ENCODE peak calls at places on chromosomes 11 and 22, in four cellular contexts. One of them, this sample, is unnamed.

GRCh38 chr11:62680825-62681240 is 2.0 kb upstream of the UBXN1 start:
- DNase-seq in cardiac fibroblast: peak; percentile 87
- DNase-seq in AG04450: peak; percentile 72
- DNase-seq in MM.1S: peak; percentile 77
- DNase-seq in this sample: peak; percentile 88

GRCh38 chr11:17894929-17895658 is 117.8 kb downstream of the SERGEF start:
- DNase-seq in cardiac fibroblast: no peak
- DNase-seq in AG04450: no peak
- DNase-seq in MM.1S: no peak
- DNase-seq in this sample: peak; percentile 19

GRCh38 chr22:33438273-33438672 is 380.1 kb upstream of the SYN3 start:
- DNase-seq in cardiac fibroblast: peak; percentile 94
- DNase-seq in AG04450: peak; percentile 36
- DNase-seq in MM.1S: no peak
- DNase-seq in this sample: peak; percentile 78

GRCh38 chr22:45155050-45155840 is 8.5 kb upstream of the NUP50 start:
- DNase-seq in cardiac fibroblast: no peak
- DNase-seq in AG04450: no peak
- DNase-seq in MM.1S: no peak
- DNase-seq in this sample: peak; percentile 36

GRCh38 chr11:20357150-20357549 is 6.4 kb upstream of the HTATIP2 start:
- DNase-seq in cardiac fibroblast: no peak
- DNase-seq in AG04450: no peak
- DNase-seq in MM.1S: no peak
- DNase-seq in this sample: no peak

GRCh38 chr11:72012091-72012630 is 13.5 kb downstream of the IL18BP start:
- DNase-seq in cardiac fibroblast: no peak
- DNase-seq in AG04450: no peak
- DNase-seq in MM.1S: no peak
- DNase-seq in this sample: no peak

GRCh38 chr11:44315947-44316387 is 6.0 kb upstream of the ALX4 start:
- DNase-seq in cardiac fibroblast: peak; percentile 41
- DNase-seq in AG04450: no peak
- DNase-seq in MM.1S: no peak
- DNase-seq in this sample: no peak

GRCh38 chr11:86740628-86741488 is 59.5 kb upstream of the PRSS23 start:
- DNase-seq in cardiac fibroblast: peak; percentile 99
- DNase-seq in AG04450: peak; percentile 88
- DNase-seq in MM.1S: no peak
- DNase-seq in this sample: peak; percentile 98

GRCh38 chr11:129813216-129813791 is 2.3 kb upstream of the TMEM45B start:
- DNase-seq in cardiac fibroblast: no peak
- DNase-seq in AG04450: no peak
- DNase-seq in MM.1S: no peak
- DNase-seq in this sample: no peak

GRCh38 chr11:19359425-19360000 is 118.8 kb upstream of the E2F8 start:
- DNase-seq in cardiac fibroblast: peak; percentile 85
- DNase-seq in AG04450: peak; percentile 20
- DNase-seq in MM.1S: no peak
- DNase-seq in this sample: peak; percentile 60

GRCh38 chr11:30789270-30789669 is 203.1 kb upstream of the MPPED2 start:
- DNase-seq in cardiac fibroblast: peak; percentile 6
- DNase-seq in AG04450: no peak
- DNase-seq in MM.1S: no peak
- DNase-seq in this sample: peak; percentile 11

GRCh38 chr11:66562275-66562674 is 6.1 kb downstream of the CTSF start:
- DNase-seq in cardiac fibroblast: no peak
- DNase-seq in AG04450: no peak
- DNase-seq in MM.1S: no peak
- DNase-seq in this sample: no peak

GRCh38 chr11:117337061-117337460 is 9.4 kb downstream of the CEP164 start:
- DNase-seq in cardiac fibroblast: no peak
- DNase-seq in AG04450: no peak
- DNase-seq in MM.1S: no peak
- DNase-seq in this sample: no peak

GRCh38 chr22:45441158-45441557 is 27.7 kb downstream of the RIBC2 start:
- DNase-seq in cardiac fibroblast: peak; percentile 66
- DNase-seq in AG04450: no peak
- DNase-seq in MM.1S: peak; percentile 68
- DNase-seq in this sample: peak; percentile 74

GRCh38 chr11:55942785-55943392 is 6.7 kb upstream of the OR5I1 start:
- DNase-seq in cardiac fibroblast: peak; percentile 67
- DNase-seq in AG04450: no peak
- DNase-seq in MM.1S: peak; percentile 57
- DNase-seq in this sample: peak; percentile 51

GRCh38 chr11:77418981-77419592 is 54.8 kb downstream of the PAK1 start:
- DNase-seq in cardiac fibroblast: no peak
- DNase-seq in AG04450: no peak
- DNase-seq in MM.1S: no peak
- DNase-seq in this sample: peak; percentile 20

GRCh38 chr11:68780829-68781228 is 29.5 kb upstream of the TESMIN start:
- DNase-seq in cardiac fibroblast: no peak
- DNase-seq in AG04450: no peak
- DNase-seq in MM.1S: no peak
- DNase-seq in this sample: peak; percentile 8

GRCh38 chr11:30992513-30992849 is 377.1 kb downstream of the DCDC1 start:
- DNase-seq in cardiac fibroblast: no peak
- DNase-seq in AG04450: no peak
- DNase-seq in MM.1S: peak; percentile 15
- DNase-seq in this sample: no peak

GRCh38 chr11:45368697-45369096 is 82.6 kb upstream of the SYT13 start:
- DNase-seq in cardiac fibroblast: no peak
- DNase-seq in AG04450: no peak
- DNase-seq in MM.1S: no peak
- DNase-seq in this sample: no peak

GRCh38 chr11:45369294-45369693 is 83.2 kb upstream of the SYT13 start:
- DNase-seq in cardiac fibroblast: no peak
- DNase-seq in AG04450: no peak
- DNase-seq in MM.1S: no peak
- DNase-seq in this sample: no peak

GRCh38 chr11:45374130-45374529 is 88.0 kb upstream of the SYT13 start:
- DNase-seq in cardiac fibroblast: no peak
- DNase-seq in AG04450: no peak
- DNase-seq in MM.1S: no peak
- DNase-seq in this sample: no peak

GRCh38 chr11:45373506-45373905 is 87.4 kb upstream of the SYT13 start:
- DNase-seq in cardiac fibroblast: no peak
- DNase-seq in AG04450: no peak
- DNase-seq in MM.1S: no peak
- DNase-seq in this sample: no peak

GRCh38 chr11:45371251-45371749 is 85.2 kb upstream of the SYT13 start:
- DNase-seq in cardiac fibroblast: peak; percentile 71
- DNase-seq in AG04450: peak; percentile 7
- DNase-seq in MM.1S: peak; percentile 71
- DNase-seq in this sample: peak; percentile 74
- H3K4me3 ChIP-seq in cardiac fibroblast: no peak overlapping the region
- H3K4me3 ChIP-seq in AG04450: no peak overlapping the region
- H3K4me3 ChIP-seq in MM.1S: peak overlapping the region; percentile 22
- H3K4me3 ChIP-seq in this sample: no peak overlapping the region

GRCh38 chr22:37989146-37990045 is 5.0 kb upstream of the SOX10 start:
- DNase-seq in cardiac fibroblast: no peak
- DNase-seq in AG04450: no peak
- DNase-seq in MM.1S: no peak
- DNase-seq in this sample: no peak
- TF ChIP-seq CTCF in cardiac fibroblast: no peak
- TF ChIP-seq CTCF in AG04450: no peak
- TF ChIP-seq CTCF in MM.1S: no peak
- TF ChIP-seq CTCF in this sample: no peak

GRCh38 chr11:126408496-126408895 is 53.0 kb downstream of the ST3GAL4 start:
- DNase-seq in cardiac fibroblast: no peak
- DNase-seq in AG04450: no peak
- DNase-seq in MM.1S: no peak
- DNase-seq in this sample: no peak
- H3K4me3 ChIP-seq in cardiac fibroblast: no peak overlapping the region
- H3K4me3 ChIP-seq in AG04450: no peak overlapping the region
- H3K4me3 ChIP-seq in MM.1S: no peak overlapping the region
- H3K4me3 ChIP-seq in this sample: no peak overlapping the region

GRCh38 chr11:11725438-11725837 is 103.6 kb upstream of the GALNT18 start:
- DNase-seq in cardiac fibroblast: no peak
- DNase-seq in AG04450: no peak
- DNase-seq in MM.1S: no peak
- DNase-seq in this sample: no peak
- TF ChIP-seq CTCF in cardiac fibroblast: no peak
- TF ChIP-seq CTCF in AG04450: no peak
- TF ChIP-seq CTCF in MM.1S: no peak
- TF ChIP-seq CTCF in this sample: no peak

DNA sequence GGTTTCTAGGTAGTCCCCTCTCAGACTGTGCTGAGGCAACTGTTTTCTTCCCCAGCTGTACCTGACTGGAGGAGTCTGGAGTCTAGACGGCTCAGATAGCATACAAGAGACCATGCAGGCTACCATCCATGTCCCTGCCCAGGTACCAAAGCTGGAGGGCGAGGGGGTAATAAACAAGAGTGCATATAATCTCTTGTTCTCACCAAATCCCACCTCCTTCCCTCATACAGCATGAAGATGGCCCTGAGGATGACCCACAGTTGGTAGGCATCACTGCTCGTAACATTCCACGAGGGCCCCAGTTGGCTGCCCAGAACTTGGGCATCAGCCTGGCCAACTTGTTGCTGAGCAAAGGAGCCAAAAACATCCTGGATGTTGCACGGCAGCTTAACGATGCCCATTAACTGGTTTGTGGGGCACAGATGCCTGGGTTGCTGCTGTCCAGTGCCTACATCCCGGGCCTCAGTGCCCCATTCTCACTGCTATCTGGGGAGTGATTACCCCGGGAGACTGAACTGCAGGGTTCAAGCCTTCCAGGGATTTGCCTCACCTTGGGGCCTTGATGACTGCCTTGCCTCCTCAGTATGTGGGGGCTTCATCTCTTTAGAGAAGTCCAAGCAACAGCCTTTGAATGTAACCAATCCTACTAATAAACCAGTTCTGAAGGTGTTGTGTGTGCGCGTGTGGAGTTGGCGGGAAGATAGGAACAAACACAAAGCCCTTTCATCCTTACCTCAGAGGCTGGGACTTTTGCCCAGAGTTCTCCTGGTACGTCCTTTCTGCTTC is 8.4 kb downstream of the HMBS start:
- DNase-seq in cardiac fibroblast: peak; percentile 41
- DNase-seq in AG04450: no peak
- DNase-seq in MM.1S: no peak
- DNase-seq in this sample: no peak
- H3K4me3 ChIP-seq in cardiac fibroblast: peak overlapping the region; percentile 81
- H3K4me3 ChIP-seq in AG04450: peak overlapping the region; percentile 76
- H3K4me3 ChIP-seq in MM.1S: peak overlapping the region; percentile 74
- H3K4me3 ChIP-seq in this sample: peak overlapping the region; percentile 73

GRCh38 chr11:880447-880846 is 30.2 kb downstream of the CHID1 start:
- DNase-seq in cardiac fibroblast: no peak
- DNase-seq in AG04450: no peak
- DNase-seq in MM.1S: no peak
- DNase-seq in this sample: no peak
- TF ChIP-seq CTCF in cardiac fibroblast: peak; percentile 3
- TF ChIP-seq CTCF in AG04450: no peak
- TF ChIP-seq CTCF in MM.1S: no peak
- TF ChIP-seq CTCF in this sample: no peak

DNA sequence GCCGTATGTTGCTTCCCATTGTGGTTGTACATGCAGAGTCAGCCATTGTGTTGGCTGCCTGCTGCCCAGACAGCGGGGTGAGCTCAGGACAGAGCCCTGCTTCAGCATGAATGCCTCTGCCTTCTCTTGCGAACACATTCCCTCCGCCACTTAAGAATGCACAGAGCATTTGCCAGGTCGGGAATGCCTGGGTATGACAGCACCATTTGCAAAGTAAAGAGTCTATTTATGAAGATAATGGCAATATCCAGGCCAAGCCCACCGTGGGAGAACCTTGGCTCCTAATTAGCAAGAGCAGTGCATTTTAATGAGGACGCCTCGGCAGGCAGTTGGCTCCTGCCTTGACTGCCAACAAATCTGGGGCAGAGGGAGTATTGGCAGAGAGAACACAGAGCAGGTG is 62.5 kb upstream of the SORL1 start:
- DNase-seq in cardiac fibroblast: no peak
- DNase-seq in AG04450: no peak
- DNase-seq in MM.1S: no peak
- DNase-seq in this sample: no peak
- H3K4me3 ChIP-seq in cardiac fibroblast: no peak overlapping the region
- H3K4me3 ChIP-seq in AG04450: no peak overlapping the region
- H3K4me3 ChIP-seq in MM.1S: no peak overlapping the region
- H3K4me3 ChIP-seq in this sample: no peak overlapping the region